ENCODE peak calls at places on chromosome 20, in five cellular contexts. X, V, N, D and T are unnamed samples.

GRCh38 chr20:51184289-51184688 is 161.4 kb upstream of the KCNG1 start:
- DNase-seq in X (no peak), D (no peak), V (no peak), N (no peak), T (no peak)

GRCh38 chr20:3728876-3729275 is 3.6 kb upstream of the HSPA12B start:
- DNase-seq in D (no peak), V (no peak), N (no peak), X (no peak), T (no peak)

GRCh38 chr20:44017905-44018683 is 103.4 kb downstream of the TOX2 start:
- DNase-seq in D (peak; percentile 63), N (no peak), X (peak; percentile 92), V (no peak), T (no peak)

GRCh38 chr20:58765795-58766194 is 73.2 kb downstream of the NPEPL1 start:
- DNase-seq in X (no peak), N (no peak), D (no peak), V (no peak), T (no peak)

GRCh38 chr20:57013741-57014140 is 252.7 kb downstream of the BMP7 start:
- DNase-seq in X (peak; percentile 22), V (no peak), N (no peak), D (no peak), T (no peak)

GRCh38 chr20:45968801-45969711 is 2.9 kb downstream of the ZNF335 start:
- DNase-seq in V (no peak), X (no peak), D (no peak), N (no peak), T (no peak)

GRCh38 chr20:18981956-18982539 is 168.5 kb downstream of the SCP2D1 start:
- DNase-seq in X (no peak), V (peak; percentile 22), D (no peak), N (no peak), T (no peak)

GRCh38 chr20:24118781-24119175 is 130.2 kb upstream of the GGTLC1 start:
- DNase-seq in V (no peak), X (peak; percentile 52), N (no peak), D (no peak), T (no peak)

GRCh38 chr20:43508106-43508505 is 609 bp downstream of the L3MBTL1 start:
- DNase-seq in V (no peak), D (no peak), N (no peak), X (no peak), T (no peak)

GRCh38 chr20:63051186-63051860 is 44.6 kb upstream of the BHLHE23 start:
- DNase-seq in V (no peak), D (peak; percentile 10), N (no peak), X (no peak), T (no peak)

GRCh38 chr20:17614176-17614811 is 44.4 kb downstream of the DSTN start:
- DNase-seq in V (no peak), D (peak; percentile 79), X (peak; percentile 91), N (no peak), T (no peak)

GRCh38 chr20:16001286-16001685 is 572.0 kb downstream of the KIF16B start:
- DNase-seq in X (no peak), N (no peak), D (no peak), V (no peak), T (no peak)

GRCh38 chr20:44496976-44497375 is 21.3 kb downstream of the TTPAL start:
- DNase-seq in D (no peak), X (no peak), V (no peak), N (no peak), T (no peak)

GRCh38 chr20:43563429-43563828 is 4.6 kb downstream of the SGK2 start:
- DNase-seq in X (peak; percentile 5), N (no peak), D (no peak), V (peak; percentile 47), T (no peak)

GRCh38 chr20:56606174-56606945 is 22.7 kb upstream of the TFAP2C start:
- DNase-seq in D (no peak), N (no peak), X (no peak), V (no peak), T (no peak)

GRCh38 chr20:50403565-50404418 is 106.4 kb upstream of the PTPN1 start:
- DNase-seq in X (no peak), D (no peak), N (no peak), V (no peak), T (no peak)

GRCh38 chr20:59014680-59015389 is 4.4 kb upstream of the TUBB1 start:
- DNase-seq in N (no peak), D (no peak), V (no peak), X (no peak), T (no peak)

GRCh38 chr20:7523288-7523687 is 417.0 kb downstream of the HAO1 start:
- DNase-seq in X (no peak), N (no peak), D (no peak), V (no peak), T (no peak)

GRCh38 chr20:9413001-9413400 is 101.4 kb upstream of the LAMP5 start:
- DNase-seq in N (no peak), X (no peak), V (no peak), D (no peak), T (no peak)

GRCh38 chr20:8723296-8723695 is 345.6 kb upstream of the PLCB4 start:
- DNase-seq in X (no peak), N (no peak), V (no peak), D (no peak), T (no peak)

GRCh38 chr20:23937303-23938117 is 51.1 kb downstream of the GGTLC1 start:
- DNase-seq in N (peak; percentile 58), X (peak; percentile 63), D (peak; percentile 42), V (peak; percentile 87), T (peak; percentile 50)

GRCh38 chr20:53736122-53736756 is 142.6 kb upstream of the ZNF217 start:
- DNase-seq in N (no peak), X (no peak), D (no peak), V (no peak), T (no peak)

DNA sequence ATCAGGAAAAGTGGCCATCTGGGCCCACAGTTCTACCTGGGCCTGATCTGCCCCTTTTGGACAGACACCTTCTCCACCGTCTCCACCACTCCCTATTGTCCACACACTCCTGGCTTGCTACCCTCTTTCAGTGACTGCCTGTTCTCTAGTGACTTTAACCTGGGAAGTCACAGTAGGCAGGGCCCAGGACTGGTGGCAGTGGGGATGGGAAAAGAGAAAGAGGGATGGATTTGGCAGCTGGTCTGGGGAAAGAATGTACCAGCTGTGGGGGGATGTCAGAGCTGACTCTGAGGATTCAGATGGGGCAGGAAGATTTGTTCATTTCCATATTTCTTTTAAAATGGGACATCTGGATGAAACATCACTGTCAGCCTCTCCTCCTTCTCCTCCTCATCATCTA is 85.5 kb downstream of the SULF2 start:
- DNase-seq in X (no peak), V (no peak), N (no peak), D (no peak), T (no peak)
- H3K27me3 ChIP-seq in X (no peaks in the 10 kb centered on the region), V (no peaks in the 10 kb centered on the region), N (no peaks in the 10 kb centered on the region), D (no peaks in the 10 kb centered on the region), T (no peaks in the 10 kb centered on the region)

DNA sequence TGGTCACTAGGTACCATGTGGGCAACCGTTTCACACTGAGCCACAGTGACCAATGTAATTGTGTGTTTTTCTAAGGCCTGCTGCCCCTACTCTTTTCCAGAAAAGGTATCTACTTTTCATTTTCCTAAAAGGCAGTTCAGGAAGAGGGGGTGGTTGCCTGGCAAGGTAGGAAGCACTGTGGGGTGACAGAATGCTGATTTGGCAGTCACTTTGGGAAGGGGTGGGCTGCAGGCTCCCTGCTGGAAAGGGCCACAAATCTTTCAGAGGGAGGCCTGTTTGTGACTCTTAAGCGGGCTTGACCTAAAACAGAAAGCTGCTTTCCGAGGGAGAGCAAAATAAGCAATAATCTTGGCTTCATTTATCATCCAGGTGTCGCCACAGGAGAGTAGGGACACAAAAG is 5.2 kb upstream of the NNAT start:
- DNase-seq in D (no peak), V (no peak), X (no peak), N (no peak), T (no peak)
- H3K4me1 ChIP-seq in D (peaks cover 64% of the 10 kb centered on the region), V (peaks cover 21% of the 10 kb centered on the region), X (peaks cover 26% of the 10 kb centered on the region), N (no peaks in the 10 kb centered on the region), T (peaks cover 10% of the 10 kb centered on the region)

DNA sequence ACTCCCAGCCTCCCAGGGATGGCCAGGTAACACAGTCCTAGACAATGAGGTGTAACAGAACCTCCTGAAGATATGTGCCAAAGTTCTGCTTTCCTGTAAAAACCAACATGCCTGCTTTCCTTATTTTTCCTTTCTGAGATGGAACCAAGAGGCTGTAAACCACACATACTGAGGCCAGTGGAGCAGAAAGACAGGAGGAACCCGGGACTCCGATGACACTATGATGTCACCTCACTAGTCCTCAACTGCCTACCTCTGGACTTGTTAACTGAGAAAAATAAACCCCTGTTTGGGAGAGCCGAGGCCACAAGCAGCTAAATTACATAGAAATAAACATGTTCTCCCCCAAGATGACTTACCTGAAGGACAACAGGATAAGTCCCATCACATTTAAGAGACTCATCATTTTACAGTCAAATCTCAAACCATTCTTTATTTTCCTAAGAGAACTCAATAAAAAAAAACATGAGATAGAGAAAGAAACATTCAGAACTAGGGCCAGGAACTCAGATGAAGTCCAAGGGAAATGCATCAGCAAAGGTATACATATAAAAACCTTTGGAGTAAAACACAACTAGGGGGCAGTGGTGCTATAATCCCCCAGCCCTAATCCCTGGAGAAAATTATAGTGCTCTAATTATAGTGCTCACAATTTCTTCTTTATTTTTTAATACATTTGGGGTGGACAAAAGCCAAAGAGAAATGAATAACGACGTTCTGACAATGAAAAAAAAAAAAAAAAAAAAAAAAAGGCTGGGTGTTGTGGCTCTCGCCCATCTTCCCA is 100.4 kb upstream of the EMILIN3 start:
- DNase-seq in D (no peak), X (no peak), N (no peak), V (no peak), T (no peak)
- H3K27me3 ChIP-seq in D (no peaks in the 10 kb centered on the region), X (no peaks in the 10 kb centered on the region), N (no peaks in the 10 kb centered on the region), V (no peaks in the 10 kb centered on the region), T (no peaks in the 10 kb centered on the region)

DNA sequence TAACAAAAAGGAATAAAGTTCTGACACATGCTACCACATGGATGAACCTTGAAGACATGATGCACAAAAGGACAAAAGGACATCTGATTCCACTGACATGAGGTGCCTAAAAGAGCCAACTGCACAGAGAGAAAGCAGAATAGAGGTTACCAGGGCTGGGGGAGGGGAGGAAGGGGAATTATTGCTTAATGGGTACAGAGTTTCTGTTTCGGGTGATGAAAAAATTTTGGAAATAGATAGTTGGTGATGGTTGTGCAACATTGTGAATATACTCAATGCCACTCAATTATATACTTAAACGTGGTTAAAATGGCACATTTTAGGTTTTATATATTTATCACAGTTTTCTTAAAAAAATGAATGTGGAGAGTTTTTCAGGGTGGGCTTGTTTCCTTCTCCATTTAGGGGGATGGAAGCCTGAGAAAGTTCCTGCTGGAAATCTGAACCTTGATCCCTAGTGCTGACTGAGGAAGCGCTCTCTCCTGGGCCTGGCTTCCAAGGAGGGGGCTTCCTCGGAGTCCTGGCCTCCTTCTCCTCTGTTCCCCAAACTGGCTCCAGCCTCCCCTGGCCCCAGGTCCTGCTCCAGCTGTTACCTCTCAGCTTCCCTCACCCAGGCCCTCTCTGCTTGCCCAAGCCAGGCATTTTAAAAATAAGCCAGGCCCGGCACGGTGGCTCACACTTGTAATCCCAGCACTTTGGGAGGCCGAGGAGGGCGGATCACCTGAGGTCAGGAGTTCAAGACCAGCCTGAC is 79.2 kb downstream of the NOL4L start:
- DNase-seq in D (no peak), N (no peak), X (no peak), V (no peak), T (no peak)
- H3K4me1 ChIP-seq in D (no peaks in the 10 kb centered on the region), N (peaks cover 34% of the 10 kb centered on the region), X (no peaks in the 10 kb centered on the region), V (no peaks in the 10 kb centered on the region), T (no peaks in the 10 kb centered on the region)

DNA sequence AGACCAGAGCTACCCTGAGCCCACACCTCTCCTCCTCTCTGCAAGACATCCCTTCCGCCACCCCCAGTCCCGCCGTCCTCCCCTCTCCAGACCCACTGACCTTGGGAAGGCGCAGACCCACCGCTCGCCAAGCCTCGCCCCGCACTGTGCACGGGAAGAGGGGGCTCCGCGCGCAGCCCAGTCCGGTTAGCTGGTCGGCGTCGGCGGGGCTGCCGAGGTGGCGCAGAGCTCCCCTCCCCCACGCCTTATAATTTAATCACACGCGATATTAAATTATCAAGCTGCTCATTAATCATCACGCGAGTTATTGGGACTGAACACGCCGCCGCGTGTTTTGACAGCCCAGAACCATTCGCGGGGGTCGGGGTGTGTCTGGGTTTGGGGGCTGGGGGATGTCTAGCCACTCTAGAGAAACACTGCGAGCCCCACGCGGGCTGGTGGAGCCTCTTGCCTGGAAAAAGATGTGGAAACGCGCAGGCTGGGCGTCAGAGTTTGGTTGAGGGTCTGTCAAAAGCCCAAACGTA is at the start of gene LINC00237:
- DNase-seq in V (no peak), D (no peak), X (no peak), N (no peak), T (no peak)
- H3K27me3 ChIP-seq in V (no peaks in the 10 kb centered on the region), D (peaks cover 89% of the 10 kb centered on the region), X (peaks cover 100% of the 10 kb centered on the region), N (peaks cover 48% of the 10 kb centered on the region), T (peaks cover 39% of the 10 kb centered on the region)